ENCODE peak calls at places on chromosomes 6 and 20, in six cellular contexts. C is SK-N-SH, H is MM.1S, Q is Karpas-422, L is PC-3, W is HCT116. J is an unnamed sample.

GRCh38 chr20:48195121-48195870 is 410.0 kb upstream of the SULF2 start:
- DNase-seq in C (no peak), H (no peak), Q (no peak), L (no peak), W (no peak), J (no peak)

GRCh38 chr20:38219006-38219950 is 41.3 kb downstream of the KIAA1755 start:
- DNase-seq in C (no peak), H (no peak), Q (no peak), L (no peak), W (no peak), J (no peak)

GRCh38 chr6:128379577-128379976 is 140.8 kb downstream of the PTPRK start:
- DNase-seq in C (no peak), H (no peak), Q (no peak), L (no peak), W (no peak), J (no peak)

GRCh38 chr6:155142902-155143609 is 120.8 kb upstream of the CLDN20 start:
- DNase-seq in C (no peak), H (no peak), Q (no peak), L (no peak), W (no peak), J (peak; percentile 53)

GRCh38 chr20:45111799-45112471 is 3.0 kb downstream of the WFDC5 start:
- DNase-seq in C (peak; percentile 59), H (no peak), Q (peak; percentile 75), L (peak; percentile 45), W (no peak), J (peak; percentile 29)

GRCh38 chr20:57661201-57662027 is 41.2 kb upstream of the ZBP1 start:
- DNase-seq in C (peak; percentile 25), H (no peak), Q (no peak), L (no peak), W (no peak), J (no peak)

GRCh38 chr20:63008541-63009043 is 1.8 kb upstream of the BHLHE23 start:
- DNase-seq in C (peak; percentile 62), H (no peak), Q (no peak), L (no peak), W (no peak), J (no peak)

GRCh38 chr6:90197854-90198496 is 98.7 kb downstream of the BACH2 start:
- DNase-seq in C (no peak), H (no peak), Q (peak; percentile 61), L (no peak), W (no peak), J (peak; percentile 86)

GRCh38 chr6:116682334-116682712 is 1.3 kb downstream of the KPNA5 start:
- DNase-seq in C (peak; percentile 17), H (no peak), Q (no peak), L (peak; percentile 16), W (no peak), J (peak; percentile 56)

GRCh38 chr6:55543633-55544309 is 35.2 kb downstream of the HMGCLL1 start:
- DNase-seq in C (no peak), H (no peak), Q (no peak), L (peak; percentile 33), W (no peak), J (no peak)

GRCh38 chr6:128519132-128519930 is 1.1 kb downstream of the PTPRK start:
- DNase-seq in C (peak; percentile 17), H (peak; percentile 76), Q (no peak), L (peak; percentile 57), W (no peak), J (peak; percentile 73)

GRCh38 chr6:8481727-8482126 is 46.4 kb upstream of the SLC35B3 start:
- DNase-seq in C (no peak), H (peak; percentile 46), Q (peak; percentile 54), L (peak; percentile 38), W (no peak), J (peak; percentile 46)

GRCh38 chr20:5160882-5161281 is 34.1 kb downstream of the CDS2 start:
- DNase-seq in C (no peak), H (peak; percentile 15), Q (no peak), L (peak; percentile 32), W (no peak), J (no peak)

GRCh38 chr6:88823998-88824397 is 139.4 kb downstream of the RNGTT start:
- DNase-seq in C (no peak), H (no peak), Q (no peak), L (peak; percentile 76), W (no peak), J (peak; percentile 59)

GRCh38 chr20:16674243-16674642 is 55.6 kb upstream of the SNRPB2 start:
- DNase-seq in C (no peak), H (no peak), Q (no peak), L (no peak), W (no peak), J (no peak)

GRCh38 chr20:32602273-32602672 is 17.1 kb upstream of the NOL4L start:
- DNase-seq in C (no peak), H (no peak), Q (no peak), L (no peak), W (no peak), J (no peak)

GRCh38 chr20:24629668-24630067 is 160.2 kb downstream of the SYNDIG1 start:
- DNase-seq in C (peak; percentile 90), H (no peak), Q (no peak), L (no peak), W (no peak), J (no peak)

GRCh38 chr6:140566706-140567330 is 1192.4 kb upstream of the CITED2 start:
- DNase-seq in C (no peak), H (no peak), Q (no peak), L (peak; percentile 22), W (no peak), J (peak; percentile 82)

GRCh38 chr6:16061833-16062232 is 67.1 kb upstream of the MYLIP start:
- DNase-seq in C (no peak), H (no peak), Q (peak; percentile 28), L (no peak), W (no peak), J (peak; percentile 26)

GRCh38 chr6:155646443-155646842 is 190.8 kb upstream of the NOX3 start:
- DNase-seq in C (no peak), H (no peak), Q (no peak), L (no peak), W (no peak), J (no peak)

GRCh38 chr6:133202610-133203343 is 38.4 kb upstream of the EYA4 start:
- DNase-seq in C (no peak), H (no peak), Q (no peak), L (no peak), W (no peak), J (peak; percentile 18)

GRCh38 chr20:57193094-57193493 is 73.3 kb downstream of the BMP7 start:
- DNase-seq in C (no peak), H (no peak), Q (no peak), L (no peak), W (no peak), J (no peak)

GRCh38 chr20:61723538-61724257 is 342.0 kb downstream of the TAF4 start:
- DNase-seq in C (no peak), H (no peak), Q (no peak), L (no peak), W (no peak), J (no peak)

DNA sequence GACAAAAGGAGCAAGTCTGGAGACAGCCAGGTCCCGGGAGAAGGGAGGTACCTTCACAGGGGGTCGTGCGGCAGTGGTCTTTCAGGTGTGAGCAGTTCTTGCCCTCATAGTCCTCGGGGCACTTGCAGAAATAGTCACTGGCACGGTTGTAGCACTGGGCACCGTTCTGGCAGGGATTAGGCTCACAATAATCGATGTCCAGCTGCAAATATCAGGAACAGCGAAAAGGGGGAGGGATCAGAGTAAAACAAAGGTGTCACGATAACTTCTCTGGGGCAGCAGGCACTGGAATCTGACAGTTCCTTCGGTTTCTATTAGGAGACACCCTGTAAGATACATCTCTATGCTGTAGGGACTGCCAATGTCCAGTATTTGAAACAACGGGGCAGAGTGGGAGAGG is 25.9 kb downstream of the JAG1 start:
- DNase-seq in C (no peak), H (no peak), Q (no peak), L (no peak), W (no peak), J (no peak)
- H3K27ac ChIP-seq in C (no peak overlapping the region), H (no peak overlapping the region), Q (no peak overlapping the region), L (no peak overlapping the region), W (no peak overlapping the region), J (no peak overlapping the region)

GRCh38 chr6:73309784-73310502 is 44.1 kb downstream of the DPPA5 start:
- DNase-seq in C (peak; percentile 80), H (peak; percentile 69), Q (peak; percentile 89), L (peak; percentile 59), W (peak; percentile 54), J (peak; percentile 75)
- H3K9ac ChIP-seq in C (peak overlapping the region; percentile 50), H (peak overlapping the region; percentile 67), Q (peak overlapping the region; percentile 93), L (peak overlapping the region; percentile 88), W (peak overlapping the region; percentile 79), J (peak overlapping the region; percentile 72)

DNA sequence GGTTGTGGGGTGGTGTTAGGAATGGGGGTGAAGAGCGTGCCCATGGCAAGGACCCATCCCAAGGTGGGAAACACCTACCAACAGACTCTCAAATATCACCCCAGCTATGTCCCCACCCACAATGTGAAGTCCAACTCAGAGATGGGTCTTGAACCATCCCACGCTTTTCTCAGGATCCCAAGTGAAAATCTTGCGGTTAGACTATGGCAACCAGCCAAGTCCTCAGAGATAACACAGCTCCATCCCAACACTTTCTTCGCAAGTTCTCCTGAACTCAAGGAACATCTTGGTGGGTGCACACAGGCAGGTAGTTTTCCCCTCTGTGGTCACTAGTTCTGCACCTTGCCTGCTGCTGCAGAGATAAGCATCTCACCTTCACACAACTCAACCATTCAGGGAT is 116.0 kb downstream of the CDC5L start:
- DNase-seq in C (no peak), H (no peak), Q (no peak), L (no peak), W (no peak), J (no peak)
- H3K9me2 ChIP-seq in C (no peaks in the 10 kb centered on the region), H (no peaks in the 10 kb centered on the region), Q (no peaks in the 10 kb centered on the region), L (peaks cover 4% of the 10 kb centered on the region), W (no peaks in the 10 kb centered on the region), J (no peaks in the 10 kb centered on the region)

GRCh38 chr20:50380697-50381040 is 129.5 kb upstream of the PTPN1 start:
- DNase-seq in C (peak; percentile 81), H (no peak), Q (no peak), L (peak; percentile 71), W (no peak), J (peak; percentile 78)

GRCh38 chr20:50379991-50380696 is 130.0 kb upstream of the PTPN1 start:
- DNase-seq in C (no peak), H (no peak), Q (no peak), L (no peak), W (no peak), J (no peak)

GRCh38 chr20:50379049-50379990 is 130.9 kb upstream of the PTPN1 start:
- DNase-seq in C (peak; percentile 67), H (no peak), Q (no peak), L (no peak), W (no peak), J (peak; percentile 91)

GRCh38 chr20:50381771-50382593 is 128.2 kb upstream of the PTPN1 start:
- DNase-seq in C (no peak), H (peak; percentile 33), Q (no peak), L (no peak), W (no peak), J (no peak)

DNA sequence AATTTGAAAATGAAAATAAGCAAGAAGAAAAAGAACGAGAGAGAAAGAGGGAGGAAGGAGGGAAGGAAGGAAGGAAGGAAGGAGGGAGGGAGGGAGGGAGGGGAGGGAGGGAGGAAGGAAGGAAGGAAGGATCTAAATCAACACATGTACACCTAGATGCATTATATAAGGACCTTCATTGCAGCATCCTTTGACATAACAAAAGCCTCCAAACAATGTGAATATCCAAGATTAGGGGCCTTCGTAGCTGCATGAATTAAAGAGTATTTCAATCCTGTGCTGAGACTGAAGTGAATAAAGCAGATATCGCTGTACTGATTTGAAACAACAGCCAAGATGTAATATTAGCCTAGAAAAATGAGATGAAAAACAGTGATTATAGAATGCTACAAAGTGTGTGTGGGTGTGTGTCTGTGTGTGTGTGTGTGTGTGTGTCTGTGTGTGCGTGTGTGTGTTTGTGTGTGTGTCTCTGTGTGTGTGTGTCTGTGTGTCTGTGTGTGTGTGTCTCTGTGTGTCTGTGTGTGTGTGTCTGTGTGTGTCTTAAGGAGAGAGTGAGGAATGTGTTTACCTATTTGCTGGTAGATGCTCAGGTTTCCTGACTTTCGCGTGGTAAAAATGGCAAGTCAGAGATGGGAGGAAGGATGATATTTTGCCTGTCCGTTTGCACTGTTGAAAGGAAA is 129.0 kb upstream of the PTPN1 start:
- DNase-seq in C (no peak), H (no peak), Q (no peak), L (no peak), W (no peak), J (no peak)
- H3K27ac ChIP-seq in C (no peak overlapping the region), H (no peak overlapping the region), Q (no peak overlapping the region), L (no peak overlapping the region), W (no peak overlapping the region), J (no peak overlapping the region)

J was measured in GM23248.